ENCODE peak calls at places on chromosomes 11 and 22, in five cellular contexts. E is heart right ventricle, H is transverse colon, B is ovary, I is fibroblast of lung. M is an unnamed sample. For H3K27me3, the result is how much of the 10 kb centered on the place peaks cover.

GRCh38 chr11:85663781-85664560 is 958 bp downstream of the CREBZF start:
- DNase-seq in E (peak), H (peak), B (peak), I (peak), M (peak)

GRCh38 chr11:33292306-33292705 is 35.1 kb downstream of the HIPK3 start:
- DNase-seq in E (no peak), H (no peak), B (no peak), I (no peak), M (no peak)

GRCh38 chr11:60995798-60996197 is 24.3 kb downstream of the CD6 start:
- DNase-seq in E (peak), H (no peak), B (no peak), I (no peak), M (no peak)

GRCh38 chr11:121466063-121466794 is 13.5 kb upstream of the SORL1-AS1 start:
- DNase-seq in E (peak), H (peak), B (peak), I (peak), M (peak)

GRCh38 chr11:32830413-32830738 is 649 bp downstream of the PRRG4 start:
- DNase-seq in E (no peak), H (peak), B (no peak), I (no peak), M (no peak)

GRCh38 chr22:39237276-39238123 is 7.3 kb downstream of the PDGFB start:
- DNase-seq in E (no peak), H (no peak), B (no peak), I (no peak), M (no peak)

GRCh38 chr11:63896071-63896470 is 20.9 kb downstream of the RCOR2 start:
- DNase-seq in E (no peak), H (peak), B (no peak), I (no peak), M (no peak)

GRCh38 chr11:79415912-79416311 is 24.9 kb downstream of the TENM4 start:
- DNase-seq in E (no peak), H (no peak), B (no peak), I (no peak), M (no peak)

GRCh38 chr22:18081416-18081815 is 3.6 kb downstream of the PEX26 start:
- DNase-seq in E (no peak), H (no peak), B (no peak), I (no peak), M (no peak)

GRCh38 chr11:44372989-44373388 is 63.0 kb upstream of the ALX4 start:
- DNase-seq in E (no peak), H (no peak), B (no peak), I (no peak), M (no peak)

GRCh38 chr22:42803454-42803853 is 53.6 kb downstream of the ARFGAP3 start:
- DNase-seq in E (peak), H (no peak), B (no peak), I (no peak), M (no peak)

GRCh38 chr11:31449040-31449439 is 60.4 kb downstream of the IMMP1L start:
- DNase-seq in E (no peak), H (no peak), B (no peak), I (peak), M (no peak)

GRCh38 chr22:40345271-40345670 is 1.0 kb upstream of the ADSL start:
- DNase-seq in E (no peak), H (peak), B (no peak), I (no peak), M (peak)

GRCh38 chr11:91067666-91068065 is 844.8 kb upstream of the CHORDC1 start:
- DNase-seq in E (no peak), H (no peak), B (no peak), I (no peak), M (no peak)

GRCh38 chr11:130581631-130582030 is 133.2 kb downstream of the ADAMTS15 start:
- DNase-seq in E (no peak), H (no peak), B (no peak), I (peak), M (no peak)

GRCh38 chr11:18703001-18703763 is 4.6 kb downstream of the TMEM86A start:
- DNase-seq in E (no peak), H (no peak), B (no peak), I (no peak), M (no peak)

GRCh38 chr11:101448881-101449442 is 134.8 kb downstream of the TRPC6 start:
- DNase-seq in E (no peak), H (no peak), B (no peak), I (no peak), M (no peak)

GRCh38 chr11:58659910-58660570 is 37.6 kb downstream of the CNTF start:
- DNase-seq in E (no peak), H (no peak), B (no peak), I (no peak), M (no peak)

GRCh38 chr22:35315141-35315854 is 15.6 kb downstream of the TOM1 start:
- DNase-seq in E (no peak), H (no peak), B (no peak), I (no peak), M (no peak)

GRCh38 chr11:92123540-92123939 is 101.1 kb upstream of the FAT3 start:
- DNase-seq in E (no peak), H (no peak), B (no peak), I (no peak), M (no peak)

GRCh38 chr11:134466035-134466908 is 54.2 kb upstream of the B3GAT1 start:
- DNase-seq in E (no peak), H (peak), B (no peak), I (no peak), M (no peak)

GRCh38 chr11:46514370-46514769 is 79.5 kb downstream of the AMBRA1 start:
- DNase-seq in E (no peak), H (no peak), B (no peak), I (no peak), M (no peak)

GRCh38 chr11:125346565-125347260 is 149.4 kb downstream of the FEZ1 start:
- DNase-seq in E (no peak), H (no peak), B (no peak), I (no peak), M (no peak)

GRCh38 chr11:18728658-18729057 is 2.7 kb upstream of the IGSF22 start:
- DNase-seq in E (no peak), H (no peak), B (no peak), I (no peak), M (no peak)

GRCh38 chr11:92627615-92628201 is 341.7 kb upstream of the MTNR1B start:
- DNase-seq in E (no peak), H (no peak), B (no peak), I (no peak), M (no peak)

GRCh38 chr22:18057568-18058209 is 20.1 kb upstream of the PEX26 start:
- DNase-seq in E (peak), H (peak), B (peak), I (peak), M (peak)

GRCh38 chr11:35787626-35788025 is 125.1 kb downstream of the TRIM44 start:
- DNase-seq in E (no peak), H (no peak), B (no peak), I (no peak), M (no peak)

GRCh38 chr11:3201112-3201581 is 17.5 kb downstream of the MRGPRG start:
- DNase-seq in E (no peak), H (no peak), B (peak), I (no peak), M (no peak)

GRCh38 chr22:37427128-37427710 is at the start of gene ELFN2:
- DNase-seq in E (no peak), H (no peak), B (no peak), I (peak), M (no peak)

GRCh38 chr22:37426532-37427127 is 649 bp downstream of the ELFN2 start:
- DNase-seq in E (no peak), H (no peak), B (no peak), I (no peak), M (no peak)

GRCh38 chr22:37425369-37425768 is 1.9 kb downstream of the ELFN2 start:
- DNase-seq in E (no peak), H (no peak), B (no peak), I (no peak), M (no peak)

GRCh38 chr22:37427711-37428635 is 694 bp upstream of the ELFN2 start:
- DNase-seq in E (no peak), H (no peak), B (no peak), I (no peak), M (no peak)

GRCh38 chr22:37425800-37426531 is 1.3 kb downstream of the ELFN2 start:
- DNase-seq in E (no peak), H (no peak), B (no peak), I (peak), M (no peak)
- H3K27me3 ChIP-seq in E (half or more), H (half or more), B (under half), I (under half), M (under half)

GRCh38 chr22:47435204-47435487 is 672.7 kb downstream of the TBC1D22A start:
- DNase-seq in E (no peak), H (no peak), B (no peak), I (no peak), M (no peak)
- TF ChIP-seq CTCF in E (no peak), H (no peak), B (no peak), I (no peak), M (no peak)

DNA sequence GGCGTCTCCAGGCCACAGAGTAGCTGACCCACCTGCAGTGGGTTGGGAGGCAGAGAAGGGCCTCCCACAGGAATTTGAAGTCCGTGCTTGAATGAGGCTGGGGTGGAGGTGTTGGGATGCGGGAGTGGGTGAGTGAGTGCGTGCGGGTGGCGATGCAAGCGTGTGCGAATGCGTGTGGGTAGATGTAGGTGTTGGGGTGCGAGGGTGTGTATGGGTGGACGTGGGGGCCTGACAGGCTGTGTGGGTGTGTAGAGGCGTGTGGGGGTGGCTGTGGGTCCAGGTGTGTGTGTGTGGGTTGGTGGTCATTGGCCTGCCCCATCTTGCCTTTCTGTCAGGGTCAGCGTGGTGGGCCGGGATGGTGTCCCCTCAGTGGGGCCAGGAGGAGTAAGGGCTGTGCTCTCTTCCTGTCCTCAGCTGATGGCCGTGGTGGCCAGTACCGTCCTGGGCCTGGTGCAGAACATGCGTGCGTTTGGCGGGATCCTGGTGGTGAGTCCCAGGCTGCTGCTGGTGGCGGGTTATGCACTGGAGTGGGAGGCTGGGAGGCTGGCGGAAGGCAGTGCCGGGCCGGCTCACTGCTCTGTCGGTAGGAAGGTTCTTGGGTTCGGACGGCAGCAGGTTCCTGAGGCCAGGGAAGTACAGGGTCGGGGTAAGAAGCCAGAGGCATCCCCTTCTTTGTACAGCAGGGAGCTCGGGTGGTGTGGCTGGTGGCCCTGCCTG is 35.0 kb downstream of the TPCN2 start:
- DNase-seq in E (no peak), H (no peak), B (no peak), I (no peak), M (no peak)
- H3K27me3 ChIP-seq in E (under half), H (under half), B (under half), I (under half), M (under half)

DNA sequence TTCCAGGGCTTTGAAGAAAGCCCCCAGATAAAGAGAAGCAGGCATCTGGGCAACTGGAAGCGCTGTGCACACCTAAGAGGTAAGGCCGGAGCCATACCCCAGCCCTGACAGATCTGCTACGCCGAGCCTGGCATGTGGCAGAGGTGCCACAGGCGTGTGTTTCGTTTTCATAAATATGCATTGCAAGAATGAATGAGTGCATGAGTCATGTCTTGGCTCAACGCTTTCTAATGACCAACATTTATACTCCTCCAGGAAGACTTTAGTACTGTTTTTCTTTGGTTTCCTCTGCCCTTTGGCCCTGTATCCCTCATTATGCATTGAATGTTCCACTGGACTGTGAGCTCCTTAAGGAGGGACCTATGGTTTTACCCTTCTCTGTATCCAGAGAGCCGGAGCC is 38.7 kb upstream of the CSNK2A3 start:
- DNase-seq in E (no peak), H (peak), B (no peak), I (peak), M (no peak)
- TF ChIP-seq CTCF in E (no peak), H (peak), B (no peak), I (no peak), M (no peak)

DNA sequence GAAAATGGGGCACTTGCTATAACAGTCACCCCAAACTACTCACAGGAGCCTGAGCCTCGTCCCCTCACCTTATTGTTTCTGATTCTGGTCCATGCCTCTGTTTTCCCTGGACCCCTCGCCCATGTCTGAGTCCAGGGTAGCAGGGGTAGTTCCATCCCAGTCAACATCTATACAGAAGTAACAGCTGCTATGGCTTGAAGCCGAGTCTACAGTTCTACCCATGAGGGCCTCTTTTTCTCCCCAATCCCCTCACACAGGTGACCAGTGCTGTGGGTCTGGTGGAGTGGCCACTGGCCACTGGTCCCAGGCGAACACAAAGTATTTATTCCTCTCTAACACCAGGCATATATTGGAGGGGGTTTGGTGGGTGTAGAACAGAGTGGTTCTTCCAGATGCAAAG is 116.4 kb downstream of the ZNF280B start:
- DNase-seq in E (no peak), H (no peak), B (no peak), I (no peak), M (no peak)
- H3K27me3 ChIP-seq in E (under half), H (under half), B (under half), I (under half), M (under half)

GRCh38 chr22:50248192-50249084 is 2.6 kb downstream of the HDAC10 start:
- DNase-seq in E (no peak), H (no peak), B (no peak), I (no peak), M (no peak)
- TF ChIP-seq CTCF in E (no peak), H (no peak), B (no peak), I (no peak), M (no peak)

DNA sequence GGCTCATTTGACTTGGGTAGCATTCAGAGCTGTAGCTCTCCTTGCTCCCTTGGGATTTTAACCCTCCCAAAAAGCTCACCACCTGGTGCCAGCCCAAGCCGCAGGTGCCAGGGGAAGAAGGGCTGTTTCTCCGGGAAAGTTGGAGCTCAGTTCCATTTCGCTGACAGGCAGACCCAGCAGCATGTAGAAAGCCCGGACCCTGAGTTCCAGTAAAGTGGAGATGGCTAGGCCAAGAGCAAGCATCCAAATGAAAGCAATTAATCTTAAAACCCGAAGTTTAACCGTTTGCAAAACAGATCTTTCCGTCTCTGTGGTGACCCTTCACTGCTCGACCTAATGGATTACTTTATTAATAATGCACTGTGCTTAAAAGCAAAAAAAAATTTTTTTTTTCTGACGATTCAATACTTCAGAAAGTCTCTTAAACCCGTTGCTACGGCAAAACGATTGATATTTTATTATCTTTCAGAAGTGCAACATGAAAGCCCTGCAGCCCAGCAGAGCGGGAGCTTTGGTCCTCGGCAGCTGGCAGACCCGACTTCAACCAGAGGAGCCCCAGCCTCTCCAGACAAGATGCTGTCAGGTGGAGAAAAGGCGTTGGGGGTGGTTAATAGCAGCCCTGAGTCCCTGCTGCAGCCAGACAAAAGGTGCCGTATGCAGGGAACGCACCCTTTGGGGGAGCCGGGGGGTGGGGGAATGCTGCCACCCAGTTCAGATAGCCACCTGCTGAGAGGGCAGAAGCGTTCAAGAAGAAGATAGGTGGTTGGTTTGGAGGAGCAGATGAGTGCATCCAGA is 3.3 kb downstream of the LMO1 start:
- DNase-seq in E (no peak), H (no peak), B (no peak), I (no peak), M (no peak)
- H3K27me3 ChIP-seq in E (half or more), H (under half), B (under half), I (under half), M (under half)

DNA sequence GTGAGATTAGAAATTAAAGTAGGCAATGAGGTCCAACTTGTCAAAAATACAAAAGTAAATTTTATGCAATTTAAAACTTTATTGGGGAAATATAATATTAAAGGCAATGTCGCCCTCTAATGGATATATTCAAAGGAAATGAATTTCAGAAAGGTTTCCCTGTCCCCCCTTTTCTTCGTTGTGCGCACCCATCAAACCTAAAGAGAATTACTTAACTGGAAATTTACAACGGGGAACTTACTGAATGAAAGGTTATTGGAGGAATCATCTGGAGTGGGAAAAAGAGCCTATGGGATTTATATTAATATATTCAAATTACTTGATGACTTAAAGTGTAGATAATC is 1.7 kb upstream of the ABTB2 start:
- DNase-seq in E (no peak), H (no peak), B (no peak), I (no peak), M (no peak)
- TF ChIP-seq CTCF in E (peak), H (peak), B (no peak), I (no peak), M (no peak)

GRCh38 chr11:13009476-13009920 is 382 bp downstream of the RASSF10 start:
- DNase-seq in E (no peak), H (no peak), B (no peak), I (no peak), M (no peak)

GRCh38 chr11:13009921-13010736 is 1.0 kb downstream of the RASSF10 start:
- DNase-seq in E (no peak), H (no peak), B (no peak), I (no peak), M (no peak)

GRCh38 chr11:13011366-13012036 is 2.4 kb downstream of the RASSF10 start:
- DNase-seq in E (no peak), H (no peak), B (no peak), I (no peak), M (no peak)

GRCh38 chr11:13012037-13012693 is 3.0 kb downstream of the RASSF10 start:
- DNase-seq in E (no peak), H (no peak), B (no peak), I (no peak), M (no peak)

GRCh38 chr11:13010737-13011342 is 1.7 kb downstream of the RASSF10 start:
- DNase-seq in E (peak), H (peak), B (no peak), I (no peak), M (no peak)
- H3K27me3 ChIP-seq in E (half or more), H (half or more), B (under half), I (half or more), M (under half)